ENCODE peak calls at places on chromosomes 1 and 21, in six cellular contexts. One of them, this sample, is unnamed.

GRCh38 chr1:47677241-47677940 is 239.5 kb downstream of the FOXD2 start:
- DNase-seq in MCF 10A: no peak
- DNase-seq in heart left ventricle: no peak
- DNase-seq in sigmoid colon: peak
- DNase-seq in SK-N-SH: no peak
- DNase-seq in CD8-positive, alpha-beta T cell: no peak
- DNase-seq in this sample: no peak

GRCh38 chr1:64019818-64020217 is 183.6 kb upstream of the UBE2U start:
- DNase-seq in MCF 10A: no peak
- DNase-seq in sigmoid colon: peak
- DNase-seq in CD8-positive, alpha-beta T cell: no peak
- DNase-seq in SK-N-SH: no peak
- DNase-seq in heart left ventricle: no peak
- DNase-seq in this sample: no peak

GRCh38 chr1:243598433-243598832 is 251.6 kb downstream of the AKT3 start:
- DNase-seq in heart left ventricle: no peak
- DNase-seq in CD8-positive, alpha-beta T cell: no peak
- DNase-seq in sigmoid colon: no peak
- DNase-seq in SK-N-SH: no peak
- DNase-seq in MCF 10A: peak
- DNase-seq in this sample: no peak

GRCh38 chr1:193458628-193459027 is 272.2 kb upstream of the B3GALT2 start:
- DNase-seq in heart left ventricle: no peak
- DNase-seq in CD8-positive, alpha-beta T cell: no peak
- DNase-seq in MCF 10A: no peak
- DNase-seq in sigmoid colon: no peak
- DNase-seq in SK-N-SH: no peak
- DNase-seq in this sample: no peak

GRCh38 chr1:173477286-173478098 is at the start of gene PRDX6:
- DNase-seq in CD8-positive, alpha-beta T cell: no peak
- DNase-seq in SK-N-SH: no peak
- DNase-seq in sigmoid colon: peak
- DNase-seq in MCF 10A: peak
- DNase-seq in heart left ventricle: peak
- DNase-seq in this sample: no peak

GRCh38 chr1:7455796-7456568 is 315.1 kb upstream of the VAMP3 start:
- DNase-seq in SK-N-SH: peak
- DNase-seq in CD8-positive, alpha-beta T cell: no peak
- DNase-seq in heart left ventricle: no peak
- DNase-seq in MCF 10A: no peak
- DNase-seq in sigmoid colon: no peak
- DNase-seq in this sample: no peak

GRCh38 chr1:193190096-193190744 is 3.8 kb upstream of the B3GALT2 start:
- DNase-seq in CD8-positive, alpha-beta T cell: no peak
- DNase-seq in MCF 10A: peak
- DNase-seq in SK-N-SH: no peak
- DNase-seq in heart left ventricle: no peak
- DNase-seq in sigmoid colon: no peak
- DNase-seq in this sample: no peak

GRCh38 chr1:44828003-44828651 is 14.9 kb downstream of the PTCH2 start:
- DNase-seq in heart left ventricle: no peak
- DNase-seq in CD8-positive, alpha-beta T cell: no peak
- DNase-seq in SK-N-SH: no peak
- DNase-seq in sigmoid colon: no peak
- DNase-seq in MCF 10A: no peak
- DNase-seq in this sample: no peak

GRCh38 chr21:34351786-34352241 is 12.0 kb upstream of the KCNE2 start:
- DNase-seq in CD8-positive, alpha-beta T cell: no peak
- DNase-seq in sigmoid colon: no peak
- DNase-seq in heart left ventricle: peak
- DNase-seq in SK-N-SH: peak
- DNase-seq in MCF 10A: peak
- DNase-seq in this sample: no peak

GRCh38 chr1:1298861-1299685 is 8.7 kb downstream of the ACAP3 start:
- DNase-seq in sigmoid colon: no peak
- DNase-seq in CD8-positive, alpha-beta T cell: no peak
- DNase-seq in MCF 10A: no peak
- DNase-seq in SK-N-SH: peak
- DNase-seq in heart left ventricle: no peak
- DNase-seq in this sample: peak

GRCh38 chr1:111769517-111770146 is 13.9 kb downstream of the DDX20 start:
- DNase-seq in MCF 10A: peak
- DNase-seq in heart left ventricle: no peak
- DNase-seq in CD8-positive, alpha-beta T cell: peak
- DNase-seq in sigmoid colon: no peak
- DNase-seq in SK-N-SH: peak
- DNase-seq in this sample: no peak

GRCh38 chr1:167720965-167721616 is 691 bp upstream of the MPZL1 start:
- DNase-seq in MCF 10A: peak
- DNase-seq in SK-N-SH: peak
- DNase-seq in sigmoid colon: no peak
- DNase-seq in heart left ventricle: peak
- DNase-seq in CD8-positive, alpha-beta T cell: no peak
- DNase-seq in this sample: no peak

GRCh38 chr1:31704261-31705079 is 653 bp upstream of the COL16A1 start:
- DNase-seq in SK-N-SH: peak
- DNase-seq in CD8-positive, alpha-beta T cell: no peak
- DNase-seq in MCF 10A: peak
- DNase-seq in heart left ventricle: no peak
- DNase-seq in sigmoid colon: peak
- DNase-seq in this sample: no peak

GRCh38 chr1:62424412-62424811 is 12.4 kb upstream of the USP1 start:
- DNase-seq in heart left ventricle: no peak
- DNase-seq in CD8-positive, alpha-beta T cell: no peak
- DNase-seq in sigmoid colon: no peak
- DNase-seq in MCF 10A: peak
- DNase-seq in SK-N-SH: no peak
- DNase-seq in this sample: no peak

GRCh38 chr21:42262826-42263225 is 43.9 kb downstream of the ABCG1 start:
- DNase-seq in MCF 10A: peak
- DNase-seq in SK-N-SH: peak
- DNase-seq in CD8-positive, alpha-beta T cell: no peak
- DNase-seq in sigmoid colon: peak
- DNase-seq in heart left ventricle: peak
- DNase-seq in this sample: no peak

GRCh38 chr1:30111431-30111830 is 612.0 kb downstream of the MATN1 start:
- DNase-seq in MCF 10A: peak
- DNase-seq in sigmoid colon: no peak
- DNase-seq in heart left ventricle: peak
- DNase-seq in SK-N-SH: peak
- DNase-seq in CD8-positive, alpha-beta T cell: no peak
- DNase-seq in this sample: peak

GRCh38 chr1:5944069-5944847 is 48.0 kb downstream of the NPHP4 start:
- DNase-seq in sigmoid colon: no peak
- DNase-seq in CD8-positive, alpha-beta T cell: peak
- DNase-seq in MCF 10A: no peak
- DNase-seq in heart left ventricle: no peak
- DNase-seq in SK-N-SH: no peak
- DNase-seq in this sample: no peak

GRCh38 chr1:171784779-171785178 is 3.3 kb downstream of the METTL13 start:
- DNase-seq in CD8-positive, alpha-beta T cell: no peak
- DNase-seq in sigmoid colon: no peak
- DNase-seq in MCF 10A: no peak
- DNase-seq in heart left ventricle: no peak
- DNase-seq in SK-N-SH: no peak
- DNase-seq in this sample: no peak

GRCh38 chr1:207825719-207826556 is 74.1 kb downstream of the CD46 start:
- DNase-seq in SK-N-SH: no peak
- DNase-seq in heart left ventricle: peak
- DNase-seq in MCF 10A: peak
- DNase-seq in sigmoid colon: peak
- DNase-seq in CD8-positive, alpha-beta T cell: peak
- DNase-seq in this sample: no peak

GRCh38 chr1:202101182-202101581 is 21.5 kb upstream of the GPR37L1 start:
- DNase-seq in sigmoid colon: no peak
- DNase-seq in SK-N-SH: peak
- DNase-seq in MCF 10A: no peak
- DNase-seq in heart left ventricle: no peak
- DNase-seq in CD8-positive, alpha-beta T cell: no peak
- DNase-seq in this sample: no peak

GRCh38 chr21:42594616-42595280 is 58.7 kb upstream of the PDE9A start:
- DNase-seq in SK-N-SH: no peak
- DNase-seq in MCF 10A: no peak
- DNase-seq in CD8-positive, alpha-beta T cell: no peak
- DNase-seq in sigmoid colon: no peak
- DNase-seq in heart left ventricle: no peak
- DNase-seq in this sample: no peak

GRCh38 chr1:235992868-235993267 is 72.0 kb downstream of the NID1 start:
- DNase-seq in sigmoid colon: no peak
- DNase-seq in heart left ventricle: no peak
- DNase-seq in SK-N-SH: no peak
- DNase-seq in CD8-positive, alpha-beta T cell: peak
- DNase-seq in MCF 10A: no peak
- DNase-seq in this sample: no peak

GRCh38 chr1:205285391-205286101 is 36.0 kb downstream of the NUAK2 start:
- DNase-seq in CD8-positive, alpha-beta T cell: peak
- DNase-seq in SK-N-SH: no peak
- DNase-seq in MCF 10A: no peak
- DNase-seq in heart left ventricle: no peak
- DNase-seq in sigmoid colon: no peak
- DNase-seq in this sample: no peak

GRCh38 chr1:31757989-31758388 is 6.2 kb downstream of the ADGRB2 start:
- DNase-seq in MCF 10A: no peak
- DNase-seq in SK-N-SH: no peak
- DNase-seq in sigmoid colon: no peak
- DNase-seq in heart left ventricle: no peak
- DNase-seq in CD8-positive, alpha-beta T cell: no peak
- DNase-seq in this sample: no peak

GRCh38 chr1:30476911-30477459 is 246.4 kb downstream of the MATN1 start:
- DNase-seq in sigmoid colon: peak
- DNase-seq in SK-N-SH: no peak
- DNase-seq in CD8-positive, alpha-beta T cell: no peak
- DNase-seq in heart left ventricle: no peak
- DNase-seq in MCF 10A: no peak
- DNase-seq in this sample: no peak

GRCh38 chr1:40709802-40710278 is 18.3 kb downstream of the NFYC start:
- DNase-seq in sigmoid colon: no peak
- DNase-seq in CD8-positive, alpha-beta T cell: no peak
- DNase-seq in SK-N-SH: no peak
- DNase-seq in MCF 10A: no peak
- DNase-seq in heart left ventricle: no peak
- DNase-seq in this sample: no peak

GRCh38 chr1:40872266-40872665 is 10.1 kb upstream of the CITED4 start:
- DNase-seq in CD8-positive, alpha-beta T cell: no peak
- DNase-seq in heart left ventricle: no peak
- DNase-seq in MCF 10A: no peak
- DNase-seq in SK-N-SH: no peak
- DNase-seq in sigmoid colon: no peak
- DNase-seq in this sample: no peak

GRCh38 chr1:153404086-153404635 is 12.2 kb upstream of the S100A7A start:
- DNase-seq in sigmoid colon: no peak
- DNase-seq in CD8-positive, alpha-beta T cell: peak
- DNase-seq in MCF 10A: no peak
- DNase-seq in SK-N-SH: no peak
- DNase-seq in heart left ventricle: no peak
- DNase-seq in this sample: no peak

GRCh38 chr1:237713886-237714285 is 176.8 kb downstream of the ZP4 start:
- DNase-seq in SK-N-SH: no peak
- DNase-seq in MCF 10A: peak
- DNase-seq in sigmoid colon: no peak
- DNase-seq in heart left ventricle: no peak
- DNase-seq in CD8-positive, alpha-beta T cell: no peak
- DNase-seq in this sample: no peak

GRCh38 chr1:197683895-197684553 is 91.3 kb downstream of the DENND1B start:
- DNase-seq in SK-N-SH: peak
- DNase-seq in MCF 10A: peak
- DNase-seq in sigmoid colon: no peak
- DNase-seq in heart left ventricle: no peak
- DNase-seq in CD8-positive, alpha-beta T cell: no peak
- DNase-seq in this sample: no peak

GRCh38 chr1:234536756-234537155 is 57.8 kb upstream of the TARBP1 start:
- DNase-seq in sigmoid colon: peak
- DNase-seq in CD8-positive, alpha-beta T cell: no peak
- DNase-seq in SK-N-SH: no peak
- DNase-seq in heart left ventricle: no peak
- DNase-seq in MCF 10A: no peak
- DNase-seq in this sample: no peak

GRCh38 chr1:206797534-206798383 is 25.5 kb upstream of the IL10 start:
- DNase-seq in heart left ventricle: no peak
- DNase-seq in SK-N-SH: peak
- DNase-seq in sigmoid colon: no peak
- DNase-seq in MCF 10A: peak
- DNase-seq in CD8-positive, alpha-beta T cell: peak
- DNase-seq in this sample: no peak

GRCh38 chr1:25178917-25179571 is 53.3 kb downstream of the SYF2 start:
- DNase-seq in SK-N-SH: no peak
- DNase-seq in heart left ventricle: no peak
- DNase-seq in sigmoid colon: no peak
- DNase-seq in CD8-positive, alpha-beta T cell: peak
- DNase-seq in MCF 10A: no peak
- DNase-seq in this sample: peak

GRCh38 chr1:23394664-23395063 is 25.0 kb upstream of the ZNF436 start:
- DNase-seq in SK-N-SH: peak
- DNase-seq in CD8-positive, alpha-beta T cell: no peak
- DNase-seq in sigmoid colon: peak
- DNase-seq in MCF 10A: peak
- DNase-seq in heart left ventricle: peak
- DNase-seq in this sample: no peak

GRCh38 chr1:43206721-43207228 is 34.6 kb downstream of the CFAP57 start:
- DNase-seq in CD8-positive, alpha-beta T cell: no peak
- DNase-seq in SK-N-SH: no peak
- DNase-seq in heart left ventricle: peak
- DNase-seq in sigmoid colon: no peak
- DNase-seq in MCF 10A: peak
- DNase-seq in this sample: peak

GRCh38 chr1:224852901-224853568 is 76.4 kb upstream of the DNAH14 start:
- DNase-seq in heart left ventricle: no peak
- DNase-seq in MCF 10A: peak
- DNase-seq in CD8-positive, alpha-beta T cell: no peak
- DNase-seq in sigmoid colon: no peak
- DNase-seq in SK-N-SH: peak
- DNase-seq in this sample: no peak
- TF ChIP-seq CTCF in heart left ventricle: peak
- TF ChIP-seq CTCF in MCF 10A: peak
- TF ChIP-seq CTCF in CD8-positive, alpha-beta T cell: no peak
- TF ChIP-seq CTCF in sigmoid colon: no peak
- TF ChIP-seq CTCF in SK-N-SH: peak
- TF ChIP-seq CTCF in this sample: peak

GRCh38 chr21:44911384-44912157 is 9.1 kb downstream of the ITGB2 start:
- DNase-seq in sigmoid colon: peak
- DNase-seq in heart left ventricle: peak
- DNase-seq in SK-N-SH: peak
- DNase-seq in MCF 10A: peak
- DNase-seq in CD8-positive, alpha-beta T cell: peak
- DNase-seq in this sample: no peak
- TF ChIP-seq CTCF in sigmoid colon: no peak
- TF ChIP-seq CTCF in heart left ventricle: no peak
- TF ChIP-seq CTCF in SK-N-SH: peak
- TF ChIP-seq CTCF in MCF 10A: peak
- TF ChIP-seq CTCF in CD8-positive, alpha-beta T cell: peak
- TF ChIP-seq CTCF in this sample: no peak

GRCh38 chr1:204036882-204037645 is 35.9 kb upstream of the SOX13 start:
- DNase-seq in CD8-positive, alpha-beta T cell: no peak
- DNase-seq in sigmoid colon: no peak
- DNase-seq in heart left ventricle: no peak
- DNase-seq in SK-N-SH: no peak
- DNase-seq in MCF 10A: no peak
- DNase-seq in this sample: no peak
- TF ChIP-seq CTCF in CD8-positive, alpha-beta T cell: no peak
- TF ChIP-seq CTCF in sigmoid colon: no peak
- TF ChIP-seq CTCF in heart left ventricle: no peak
- TF ChIP-seq CTCF in SK-N-SH: peak
- TF ChIP-seq CTCF in MCF 10A: peak
- TF ChIP-seq CTCF in this sample: no peak

GRCh38 chr1:155051342-155051776 is 243 bp downstream of the ADAM15 start:
- DNase-seq in heart left ventricle: no peak
- DNase-seq in CD8-positive, alpha-beta T cell: peak
- DNase-seq in sigmoid colon: no peak
- DNase-seq in MCF 10A: peak
- DNase-seq in SK-N-SH: no peak
- DNase-seq in this sample: no peak
- TF ChIP-seq CTCF in heart left ventricle: no peak
- TF ChIP-seq CTCF in CD8-positive, alpha-beta T cell: no peak
- TF ChIP-seq CTCF in sigmoid colon: no peak
- TF ChIP-seq CTCF in MCF 10A: no peak
- TF ChIP-seq CTCF in SK-N-SH: no peak
- TF ChIP-seq CTCF in this sample: no peak

This sample was measured in mesothelial cell of epicardium.